ENCODE peak calls at places on chromosomes 5 and 9, in six cellular contexts. G, D, H, Y, U and R are unnamed samples.

GRCh38 chr9:128877852-128878251 is 3.9 kb downstream of the KYAT1 start:
- DNase-seq in G (no peak), U (no peak), D (peak; percentile 50), H (no peak), Y (no peak), R (no peak)

GRCh38 chr9:87469833-87470465 is 27.7 kb upstream of the DAPK1 start:
- DNase-seq in Y (no peak), D (no peak), U (no peak), H (no peak), G (no peak), R (no peak)

GRCh38 chr5:150075233-150075632 is 11.1 kb downstream of the CSF1R start:
- DNase-seq in Y (no peak), D (no peak), H (no peak), G (no peak), U (no peak), R (no peak)

GRCh38 chr5:154646841-154647759 is 108.1 kb upstream of the LARP1 start:
- DNase-seq in Y (peak; percentile 24), H (no peak), D (no peak), U (no peak), G (no peak), R (no peak)

GRCh38 chr5:42361321-42361688 is 61.9 kb upstream of the GHR start:
- DNase-seq in Y (peak; percentile 13), H (no peak), G (no peak), D (no peak), U (no peak), R (no peak)

GRCh38 chr9:70438341-70438924 is 24.0 kb upstream of the KLF9 start:
- DNase-seq in Y (peak; percentile 95), G (no peak), H (no peak), D (peak; percentile 66), U (peak; percentile 92), R (no peak)

GRCh38 chr9:2424564-2425153 is 196.9 kb upstream of the VLDLR start:
- DNase-seq in Y (no peak), H (no peak), U (no peak), G (no peak), D (no peak), R (no peak)

GRCh38 chr5:86374611-86375010 is 243.1 kb upstream of the COX7C start:
- DNase-seq in Y (no peak), D (no peak), H (no peak), G (no peak), U (no peak), R (no peak)

GRCh38 chr5:59656351-59657254 is 236.9 kb downstream of the PDE4D start:
- DNase-seq in D (peak; percentile 69), U (no peak), H (no peak), Y (no peak), G (no peak), R (no peak)

GRCh38 chr9:4114569-4115505 is 185.0 kb downstream of the GLIS3 start:
- DNase-seq in H (no peak), Y (peak; percentile 38), G (no peak), U (no peak), D (no peak), R (no peak)

GRCh38 chr9:27436234-27436633 is 87.9 kb upstream of the IFNK start:
- DNase-seq in U (no peak), H (no peak), Y (no peak), G (no peak), D (no peak), R (no peak)

GRCh38 chr9:104881991-104882555 is 45.9 kb downstream of the ABCA1 start:
- DNase-seq in U (no peak), H (no peak), D (no peak), Y (no peak), G (no peak), R (no peak)

GRCh38 chr5:93257616-93258015 is 323.4 kb downstream of the NR2F1-AS1 start:
- DNase-seq in D (no peak), Y (peak; percentile 78), U (peak; percentile 45), H (no peak), G (no peak), R (no peak)

GRCh38 chr9:7844283-7844682 is 44.7 kb upstream of the DMAC1 start:
- DNase-seq in U (no peak), D (peak; percentile 32), Y (peak; percentile 40), G (no peak), H (no peak), R (no peak)

GRCh38 chr9:133967024-133967741 is 24.9 kb downstream of the VAV2 start:
- DNase-seq in D (no peak), Y (no peak), U (peak; percentile 27), H (no peak), G (no peak), R (no peak)

GRCh38 chr5:35003018-35003957 is 44.5 kb downstream of the AGXT2 start:
- DNase-seq in D (peak; percentile 80), H (peak; percentile 40), Y (peak; percentile 62), U (peak; percentile 31), G (peak; percentile 58), R (peak; percentile 40)

GRCh38 chr5:168477060-168477459 is 9.2 kb upstream of the RARS1 start:
- DNase-seq in G (no peak), U (no peak), H (no peak), Y (peak; percentile 60), D (peak; percentile 42), R (no peak)

GRCh38 chr9:130732131-130732530 is 38.6 kb downstream of the EXOSC2 start:
- DNase-seq in G (no peak), D (peak; percentile 24), H (no peak), Y (no peak), U (no peak), R (no peak)